ENCODE peak calls at places on chromosomes 2 and 18, in five cellular contexts. K, J, Q, L and U are unnamed samples. For H3K4me1, the result is how much of the 10 kb centered on the place peaks cover.

GRCh38 chr2:201411421-201411820 is 39.8 kb downstream of the TRAK2 start:
- DNase-seq in Q (no peak), L (no peak), K (no peak), J (no peak), U (no peak)

GRCh38 chr2:216651370-216651881 is 18.2 kb downstream of the IGFBP2 start:
- DNase-seq in J (no peak), L (no peak), K (no peak), Q (no peak), U (no peak)

GRCh38 chr2:138395565-138396306 is 105.8 kb upstream of the SPOPL start:
- DNase-seq in J (no peak), L (no peak), K (no peak), Q (peak), U (no peak)

GRCh38 chr2:217824223-217824622 is 178.6 kb downstream of the TNS1 start:
- DNase-seq in L (no peak), K (no peak), J (no peak), Q (no peak), U (no peak)

GRCh38 chr2:27351802-27352598 is 4.6 kb downstream of the GTF3C2 start:
- DNase-seq in J (no peak), L (no peak), Q (no peak), K (no peak), U (no peak)

GRCh38 chr18:50453014-50453680 is 78.3 kb downstream of the SKA1 start:
- DNase-seq in L (no peak), K (no peak), Q (no peak), J (no peak), U (no peak)

GRCh38 chr2:112893801-112894200 is 17.2 kb upstream of the IL37 start:
- DNase-seq in L (no peak), J (no peak), K (no peak), Q (no peak), U (no peak)

GRCh38 chr2:158191076-158191566 is 89.4 kb downstream of the UPP2 start:
- DNase-seq in J (no peak), L (peak), K (no peak), Q (no peak), U (no peak)

GRCh38 chr2:128436498-128437180 is 118.0 kb upstream of the HS6ST1 start:
- DNase-seq in L (no peak), Q (no peak), K (no peak), J (peak), U (no peak)

GRCh38 chr2:128536925-128537620 is 218.4 kb upstream of the HS6ST1 start:
- DNase-seq in L (no peak), K (peak), J (peak), Q (no peak), U (no peak)

GRCh38 chr18:26540041-26540628 is 8.2 kb downstream of the KCTD1 start:
- DNase-seq in K (no peak), J (no peak), Q (no peak), L (no peak), U (no peak)

GRCh38 chr18:195651-196050 is 37.3 kb downstream of the USP14 start:
- DNase-seq in J (no peak), L (no peak), Q (no peak), K (no peak), U (no peak)

GRCh38 chr18:77086034-77086433 is 46.5 kb downstream of the MBP start:
- DNase-seq in L (no peak), K (no peak), J (no peak), Q (no peak), U (no peak)

GRCh38 chr18:21742323-21742687 is 1.7 kb downstream of the MIB1 start:
- DNase-seq in K (no peak), J (no peak), Q (no peak), L (no peak), U (no peak)

GRCh38 chr18:22847392-22847791 is 85.7 kb upstream of the RBBP8 start:
- DNase-seq in J (no peak), Q (no peak), K (no peak), L (no peak), U (no peak)

GRCh38 chr2:25309402-25309801 is 32.3 kb downstream of the DNMT3A start:
- DNase-seq in L (peak), J (peak), K (peak), Q (peak), U (peak)

GRCh38 chr2:19667085-19667484 is 234.7 kb downstream of the TTC32 start:
- DNase-seq in L (no peak), Q (no peak), K (peak), J (no peak), U (peak)

GRCh38 chr2:70982971-70983370 is 4.5 kb downstream of the ANKRD53 start:
- DNase-seq in K (no peak), J (peak), L (no peak), Q (no peak), U (no peak)

GRCh38 chr2:172249986-172250385 is 147.3 kb upstream of the DLX2 start:
- DNase-seq in J (no peak), K (no peak), Q (no peak), L (no peak), U (no peak)

GRCh38 chr2:240161087-240161750 is 20.8 kb upstream of the OTOS start:
- DNase-seq in Q (no peak), L (no peak), K (no peak), J (no peak), U (no peak)

GRCh38 chr2:648476-649424 is 28.5 kb downstream of the TMEM18 start:
- DNase-seq in Q (no peak), L (no peak), K (no peak), J (no peak), U (no peak)

GRCh38 chr2:9757430-9758287 is 85.6 kb upstream of the TAF1B start:
- DNase-seq in Q (peak), J (peak), K (no peak), L (no peak), U (no peak)

GRCh38 chr18:61679836-61680235 is 213.0 kb downstream of the RNF152 start:
- DNase-seq in L (no peak), J (no peak), K (no peak), Q (no peak), U (no peak)

GRCh38 chr2:46351388-46352141 is 54.4 kb downstream of the EPAS1 start:
- DNase-seq in Q (peak), J (peak), K (no peak), L (peak), U (peak)

GRCh38 chr18:59861963-59862819 is 37.6 kb upstream of the PMAIP1 start:
- DNase-seq in L (no peak), K (no peak), Q (no peak), J (peak), U (peak)

GRCh38 chr2:147600646-147601045 is 244.2 kb upstream of the ACVR2A start:
- DNase-seq in Q (no peak), L (no peak), J (peak), K (no peak), U (no peak)

GRCh38 chr2:38092196-38092902 is 16.4 kb upstream of the CYP1B1 start:
- DNase-seq in J (no peak), K (no peak), Q (peak), L (no peak), U (no peak)

GRCh38 chr2:70962211-70962884 is 16.1 kb upstream of the ANKRD53 start:
- DNase-seq in L (no peak), J (peak), Q (no peak), K (no peak), U (no peak)

GRCh38 chr2:206472094-206472493 is 28.8 kb downstream of the ADAM23 start:
- DNase-seq in Q (no peak), J (no peak), L (no peak), K (no peak), U (no peak)

GRCh38 chr2:165610591-165611029 is 141.1 kb downstream of the CSRNP3 start:
- DNase-seq in J (peak), K (no peak), Q (no peak), L (no peak), U (no peak)

GRCh38 chr2:226426292-226426736 is 373.3 kb downstream of the IRS1 start:
- DNase-seq in K (no peak), J (no peak), L (no peak), Q (no peak), U (no peak)

GRCh38 chr2:108355907-108356734 is 21.6 kb upstream of the SULT1C4 start:
- DNase-seq in L (no peak), K (no peak), J (no peak), Q (no peak), U (peak)

GRCh38 chr18:46199515-46200147 is 95.4 kb downstream of the HAUS1 start:
- DNase-seq in K (peak), J (peak), L (no peak), Q (no peak), U (peak)

GRCh38 chr2:238399094-238399493 is 27.6 kb upstream of the ASB1 start:
- DNase-seq in J (no peak), K (no peak), L (no peak), Q (no peak), U (no peak)

GRCh38 chr2:193841389-193842150 is 1646.8 kb upstream of the TMEFF2 start:
- DNase-seq in K (no peak), J (no peak), Q (no peak), L (no peak), U (no peak)

GRCh38 chr2:122100371-122101150 is 345.1 kb downstream of the TSN start:
- DNase-seq in L (no peak), K (no peak), Q (no peak), J (peak), U (no peak)

GRCh38 chr2:241904791-241905710 is 35.5 kb downstream of the RTP5 start:
- DNase-seq in Q (no peak), J (peak), K (no peak), L (no peak), U (no peak)

GRCh38 chr2:237200462-237200861 is 114.8 kb downstream of the COPS8 start:
- DNase-seq in K (no peak), L (no peak), Q (no peak), J (no peak), U (no peak)

GRCh38 chr2:237205111-237205541 is 119.4 kb downstream of the COPS8 start:
- DNase-seq in L (no peak), Q (peak), J (no peak), K (no peak), U (peak)

GRCh38 chr2:237199577-237199976 is 113.9 kb downstream of the COPS8 start:
- DNase-seq in J (peak), Q (no peak), K (no peak), L (no peak), U (no peak)

GRCh38 chr2:237201461-237202287 is 116.0 kb downstream of the COPS8 start:
- DNase-seq in J (peak), K (peak), Q (no peak), L (no peak), U (no peak)

DNA sequence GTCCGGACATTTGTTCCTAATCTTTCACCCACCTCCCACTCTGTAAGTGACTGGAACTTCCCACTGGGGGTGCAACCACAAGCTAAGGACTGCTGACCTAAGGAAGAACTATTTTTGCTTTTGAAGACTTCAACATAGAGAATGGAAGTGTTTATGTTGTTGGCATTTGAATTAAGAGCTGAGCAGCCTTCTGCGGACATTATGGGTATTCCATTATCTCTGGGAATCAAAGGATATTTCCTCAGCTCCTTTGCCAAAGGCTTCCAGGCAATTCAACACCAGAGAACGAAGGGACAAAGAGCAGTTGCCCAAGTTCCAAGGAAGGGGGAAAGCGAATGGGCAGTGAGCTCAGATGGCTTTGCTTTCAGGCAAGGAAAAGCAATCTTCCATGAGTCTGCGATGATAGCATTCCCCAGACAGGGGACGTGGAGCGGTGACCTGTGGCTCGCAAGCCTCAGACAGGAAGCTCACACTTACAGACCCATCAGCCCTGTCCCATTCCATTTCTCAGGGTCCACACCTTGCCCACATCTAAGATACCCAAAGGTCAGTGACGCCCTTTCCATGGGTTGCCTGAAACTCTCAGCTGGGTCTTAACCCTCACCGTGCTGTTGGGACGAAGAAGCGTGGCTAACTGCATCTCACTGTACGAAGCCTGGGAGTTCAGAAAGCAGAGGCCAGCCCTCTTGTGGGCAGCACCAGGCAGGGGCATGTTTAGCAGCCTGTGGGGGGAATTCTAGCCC is 116.8 kb downstream of the COPS8 start:
- DNase-seq in Q (no peak), J (no peak), K (no peak), L (no peak), U (no peak)
- H3K4me1 ChIP-seq in Q (under half), J (under half), K (under half), L (under half), U (under half)

GRCh38 chr18:58536187-58536516 is 92.7 kb downstream of the ALPK2 start:
- DNase-seq in K (no peak), L (no peak), Q (no peak), J (peak), U (no peak)

GRCh38 chr18:58532972-58533371 is 95.9 kb downstream of the ALPK2 start:
- DNase-seq in K (no peak), Q (no peak), J (peak), L (no peak), U (no peak)

GRCh38 chr18:58533771-58534170 is 95.1 kb downstream of the ALPK2 start:
- DNase-seq in L (no peak), K (no peak), Q (no peak), J (peak), U (no peak)

GRCh38 chr18:58535340-58536186 is 93.3 kb downstream of the ALPK2 start:
- DNase-seq in L (no peak), K (no peak), J (peak), Q (no peak), U (no peak)

DNA sequence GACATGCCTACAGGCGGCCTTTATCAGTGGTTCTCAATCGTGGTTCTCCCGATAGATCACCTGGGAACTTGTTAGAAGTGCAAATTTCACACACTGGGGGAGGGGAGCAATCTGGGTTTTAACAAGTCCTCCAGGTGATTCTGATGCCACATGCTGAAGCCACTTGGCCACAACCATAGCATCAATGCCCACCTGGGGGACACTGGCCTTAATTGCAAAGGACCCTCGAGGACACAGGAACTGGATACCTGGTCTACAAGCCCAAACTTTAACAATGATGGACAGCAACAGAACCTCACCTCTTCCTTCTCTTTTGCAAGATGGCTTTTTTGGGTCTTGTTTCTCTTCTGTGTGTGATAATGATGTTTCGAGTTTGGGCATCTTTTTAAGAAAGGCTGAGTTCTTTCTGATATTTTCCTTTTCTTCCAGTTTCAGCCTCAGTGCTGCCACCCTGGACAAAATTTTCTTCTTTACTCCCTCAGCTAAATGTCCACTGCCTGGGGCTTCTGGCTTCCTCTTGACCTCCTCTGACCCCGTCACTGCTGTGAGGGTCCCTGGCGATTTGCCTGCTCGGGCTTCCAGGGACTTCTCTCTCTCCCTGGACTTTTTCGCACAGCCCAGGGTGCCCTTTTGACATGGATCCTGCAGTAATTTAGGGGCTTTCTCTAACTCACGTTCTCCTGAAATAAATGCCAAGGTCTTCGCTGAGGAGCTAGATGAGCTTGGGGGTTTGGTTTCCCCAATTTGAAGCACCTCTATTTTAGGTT is 94.2 kb downstream of the ALPK2 start:
- DNase-seq in K (no peak), L (no peak), Q (no peak), J (peak), U (no peak)
- H3K4me1 ChIP-seq in K (under half), L (under half), Q (under half), J (under half), U (under half)

DNA sequence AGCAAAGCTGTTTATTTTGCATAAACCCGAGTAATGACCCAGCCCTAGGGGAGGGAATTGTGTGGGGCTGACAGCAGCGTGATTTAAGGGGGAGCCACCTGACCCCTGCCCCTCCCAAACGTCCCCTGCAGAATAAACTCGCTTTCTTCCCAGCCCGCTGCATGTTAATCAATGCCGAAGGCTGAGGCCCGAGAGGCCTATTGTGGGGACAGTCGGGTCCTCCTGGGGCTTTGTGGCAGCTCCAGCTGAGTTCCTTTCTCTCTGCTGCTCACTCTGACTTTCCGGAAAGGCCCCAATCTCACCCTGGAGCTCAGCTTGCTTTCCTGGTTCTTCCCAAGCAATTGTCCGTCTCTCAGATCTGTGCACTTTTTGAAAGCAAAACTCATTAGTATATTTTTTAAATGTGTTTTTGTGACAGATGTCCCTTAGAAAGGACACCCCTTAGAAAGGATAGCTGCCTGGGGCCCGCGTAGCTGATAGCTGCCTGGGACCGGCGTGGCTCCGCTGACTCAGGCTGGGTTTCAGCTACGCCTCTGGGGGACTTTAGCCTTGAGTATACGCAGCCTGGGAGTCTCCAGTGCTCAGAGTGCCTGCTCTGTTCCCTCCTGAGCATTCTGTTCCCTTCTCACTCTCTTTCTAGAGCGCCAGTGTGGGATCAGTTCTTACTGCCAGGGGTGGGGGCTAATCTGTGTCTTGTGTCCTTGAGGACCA is 158.4 kb downstream of the GLI2 start:
- DNase-seq in Q (no peak), K (no peak), J (peak), L (no peak), U (peak)
- H3K4me1 ChIP-seq in Q (under half), K (under half), J (under half), L (under half), U (under half)

GRCh38 chr2:234290671-234291070 is 206.2 kb downstream of the ARL4C start:
- DNase-seq in K (no peak), Q (no peak), L (peak), J (no peak), U (peak)

GRCh38 chr2:234288974-234289455 is 207.9 kb downstream of the ARL4C start:
- DNase-seq in J (peak), L (peak), Q (peak), K (peak), U (peak)

GRCh38 chr2:234291765-234292204 is 205.1 kb downstream of the ARL4C start:
- DNase-seq in J (no peak), L (peak), Q (peak), K (no peak), U (peak)

GRCh38 chr2:234290196-234290595 is 206.7 kb downstream of the ARL4C start:
- DNase-seq in K (no peak), L (no peak), J (no peak), Q (no peak), U (no peak)

DNA sequence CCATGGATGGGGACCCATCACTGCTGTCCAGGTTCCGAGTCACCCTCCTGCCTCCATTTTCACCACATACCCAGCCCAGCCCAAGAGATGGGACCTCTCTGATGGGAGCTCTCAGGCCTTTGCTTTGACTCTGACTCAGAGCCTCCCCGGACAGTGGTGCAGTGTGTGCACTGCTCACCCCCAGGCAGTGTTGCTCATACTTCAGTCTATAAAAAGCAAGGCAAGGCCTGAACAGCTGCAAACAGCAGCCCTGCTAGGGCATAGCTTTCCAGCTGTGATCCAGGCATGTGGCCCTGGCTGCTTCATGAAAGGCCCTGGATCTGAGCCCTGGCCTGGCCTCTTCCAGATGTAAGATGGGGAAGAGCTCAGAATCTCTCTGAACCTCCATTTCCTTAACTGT is 207.1 kb downstream of the ARL4C start:
- DNase-seq in K (peak), Q (no peak), L (no peak), J (no peak), U (no peak)
- H3K4me1 ChIP-seq in K (half or more), Q (under half), L (under half), J (under half), U (under half)

GRCh38 chr2:106187426-106187825 is 6.7 kb downstream of the UXS1 start:
- DNase-seq in L (no peak), K (no peak), Q (no peak), J (no peak), U (no peak)
- H3K4me1 ChIP-seq in L (under half), K (under half), Q (under half), J (under half), U (under half)

GRCh38 chr2:150141241-150142001 is 346.0 kb downstream of the RND3 start:
- DNase-seq in K (no peak), J (no peak), Q (no peak), L (no peak), U (peak)
- H3K4me1 ChIP-seq in K (under half), J (under half), Q (under half), L (under half), U (under half)

GRCh38 chr2:101608411-101609317 is 88.8 kb upstream of the MAP4K4 start:
- DNase-seq in K (no peak), Q (no peak), J (no peak), L (no peak), U (no peak)
- H3K4me1 ChIP-seq in K (under half), Q (under half), J (under half), L (under half), U (under half)